ENCODE peak calls at places on chromosomes 2 and 18, in seven cellular contexts. V, X, T, D, W, C and Q are unnamed samples.

GRCh38 chr2:237207641-237208040 is 122.0 kb downstream of the COPS8 start:
- DNase-seq in V (no peak), X (no peak), T (no peak), D (no peak), W (no peak), C (peak), Q (no peak)

GRCh38 chr18:70313640-70314039 is 24.8 kb downstream of the SOCS6 start:
- DNase-seq in V (no peak), X (no peak), T (no peak), D (no peak), W (no peak), C (no peak), Q (no peak)

GRCh38 chr2:25363733-25364132 is 22.0 kb upstream of the DNMT3A start:
- DNase-seq in V (no peak), X (no peak), T (no peak), D (no peak), W (no peak), C (no peak), Q (no peak)

GRCh38 chr2:85514323-85514722 is 24.6 kb upstream of the MAT2A start:
- DNase-seq in V (no peak), X (no peak), T (no peak), D (no peak), W (no peak), C (no peak), Q (no peak)

GRCh38 chr2:20960003-20960402 is 83.9 kb downstream of the APOB start:
- DNase-seq in V (no peak), X (no peak), T (no peak), D (no peak), W (no peak), C (no peak), Q (no peak)

GRCh38 chr2:219475278-219475677 is 23.4 kb upstream of the GMPPA start:
- DNase-seq in V (no peak), X (no peak), T (no peak), D (no peak), W (no peak), C (no peak), Q (no peak)

GRCh38 chr2:188518391-188518790 is 226.7 kb downstream of the GULP1 start:
- DNase-seq in V (no peak), X (no peak), T (no peak), D (no peak), W (peak), C (no peak), Q (no peak)

GRCh38 chr2:31578316-31578715 is 2.4 kb downstream of the SRD5A2 start:
- DNase-seq in V (no peak), X (no peak), T (no peak), D (no peak), W (no peak), C (no peak), Q (no peak)